ENCODE peak calls at places on chromosomes 16 and 17, in four cellular contexts. D is PC-3, N is neural progenitor cell, S is MM.1S. U is an unnamed sample. For H3F3A, the result is how much of the 10 kb centered on the place peaks cover.

GRCh38 chr17:67278363-67278762 is 33.4 kb upstream of the HELZ start:
- DNase-seq in D (no peak), N (no peak), S (no peak), U (no peak)

GRCh38 chr16:86714166-86714565 is 135.8 kb downstream of the FOXL1 start:
- DNase-seq in N (peak), S (no peak), D (peak), U (peak)

GRCh38 chr16:46857261-46857962 is 26.4 kb upstream of the C16orf87 start:
- DNase-seq in N (peak), S (peak), D (peak), U (peak)

GRCh38 chr16:24428751-24429150 is 110.6 kb upstream of the RBBP6 start:
- DNase-seq in D (no peak), S (no peak), N (no peak), U (no peak)

GRCh38 chr17:69192754-69193153 is 35.9 kb downstream of the ABCA10 start:
- DNase-seq in S (no peak), N (no peak), D (no peak), U (no peak)

GRCh38 chr16:56888806-56889205 is 23.8 kb downstream of the SLC12A3 start:
- DNase-seq in S (peak), N (no peak), D (no peak), U (no peak)

GRCh38 chr17:70661342-70662222 is 492.2 kb downstream of the KCNJ2 start:
- DNase-seq in S (no peak), D (peak), N (no peak), U (peak)

GRCh38 chr16:82848013-82848412 is 221.2 kb downstream of the CDH13 start:
- DNase-seq in N (no peak), D (no peak), S (no peak), U (no peak)

GRCh38 chr16:87844374-87844733 is 25.0 kb downstream of the SLC7A5 start:
- DNase-seq in D (no peak), N (peak), S (no peak), U (no peak)

GRCh38 chr16:75497558-75497957 is 2.3 kb upstream of the CHST6 start:
- DNase-seq in D (no peak), N (no peak), S (no peak), U (peak)

GRCh38 chr17:8630227-8630801 is at the start of gene MYH10:
- DNase-seq in S (peak), N (no peak), D (no peak), U (no peak)

GRCh38 chr16:86660623-86661022 is 82.3 kb downstream of the FOXL1 start:
- DNase-seq in N (no peak), S (no peak), D (no peak), U (no peak)

GRCh38 chr16:49532243-49532870 is 158.8 kb downstream of the C16orf78 start:
- DNase-seq in S (no peak), N (peak), D (no peak), U (no peak)

GRCh38 chr16:68244903-68245853 is at the start of gene PLA2G15:
- DNase-seq in S (peak), N (peak), D (peak), U (peak)

GRCh38 chr16:86604436-86605220 is 26.3 kb downstream of the FOXL1 start:
- DNase-seq in D (no peak), N (no peak), S (peak), U (no peak)

GRCh38 chr17:43416998-43417891 is 18.5 kb downstream of the ARL4D start:
- DNase-seq in N (no peak), S (no peak), D (peak), U (peak)

GRCh38 chr16:72991211-72991610 is 56.7 kb downstream of the ZFHX3 start:
- DNase-seq in D (peak), N (no peak), S (no peak), U (peak)

GRCh38 chr17:83096401-83097220 is 17.2 kb downstream of the METRNL start:
- DNase-seq in N (no peak), S (no peak), D (peak), U (no peak)

GRCh38 chr16:9323170-9323569 is 231.7 kb downstream of the HAPSTR1 start:
- DNase-seq in S (no peak), N (no peak), D (no peak), U (no peak)

GRCh38 chr17:58513391-58513912 is 986 bp downstream of the MTMR4 start:
- DNase-seq in S (no peak), N (peak), D (no peak), U (no peak)

GRCh38 chr16:27088216-27088615 is 21.5 kb downstream of the C16orf82 start:
- DNase-seq in N (no peak), S (no peak), D (no peak), U (no peak)

GRCh38 chr17:49194297-49194607 is 16.1 kb downstream of the GNGT2 start:
- DNase-seq in S (no peak), N (no peak), D (no peak), U (no peak)
- H3K9ac ChIP-seq in S (no peak), N (no peak), D (no peak), U (no peak)

GRCh38 chr17:76074390-76075363 is at the start of gene GALR2:
- DNase-seq in N (peak), S (no peak), D (no peak), U (no peak)
- TF ChIP-seq EZH2 in N (peak), S (no peak), D (peak), U (peak)

GRCh38 chr17:50660042-50660886 is 25.6 kb downstream of the ABCC3 start:
- DNase-seq in N (no peak), S (no peak), D (peak), U (peak)
- H3F3A ChIP-seq in N (under half), S (under half), D (under half), U (under half)

GRCh38 chr17:33322063-33322462 is 29.0 kb upstream of the ASIC2 start:
- DNase-seq in N (no peak), D (no peak), S (no peak), U (peak)
- H3K9ac ChIP-seq in N (no peak), D (no peak), S (no peak), U (no peak)

GRCh38 chr17:78313735-78314648 is 45.9 kb downstream of the SOCS3 start:
- DNase-seq in S (peak), D (peak), N (peak), U (peak)
- TF ChIP-seq EZH2 in S (no peak), D (no peak), N (peak), U (no peak)

GRCh38 chr17:48563385-48563838 is 14.7 kb downstream of the HOXB4 start:
- DNase-seq in S (no peak), N (no peak), D (no peak), U (no peak)
- H3F3A ChIP-seq in S (under half), N (under half), D (under half), U (under half)

DNA sequence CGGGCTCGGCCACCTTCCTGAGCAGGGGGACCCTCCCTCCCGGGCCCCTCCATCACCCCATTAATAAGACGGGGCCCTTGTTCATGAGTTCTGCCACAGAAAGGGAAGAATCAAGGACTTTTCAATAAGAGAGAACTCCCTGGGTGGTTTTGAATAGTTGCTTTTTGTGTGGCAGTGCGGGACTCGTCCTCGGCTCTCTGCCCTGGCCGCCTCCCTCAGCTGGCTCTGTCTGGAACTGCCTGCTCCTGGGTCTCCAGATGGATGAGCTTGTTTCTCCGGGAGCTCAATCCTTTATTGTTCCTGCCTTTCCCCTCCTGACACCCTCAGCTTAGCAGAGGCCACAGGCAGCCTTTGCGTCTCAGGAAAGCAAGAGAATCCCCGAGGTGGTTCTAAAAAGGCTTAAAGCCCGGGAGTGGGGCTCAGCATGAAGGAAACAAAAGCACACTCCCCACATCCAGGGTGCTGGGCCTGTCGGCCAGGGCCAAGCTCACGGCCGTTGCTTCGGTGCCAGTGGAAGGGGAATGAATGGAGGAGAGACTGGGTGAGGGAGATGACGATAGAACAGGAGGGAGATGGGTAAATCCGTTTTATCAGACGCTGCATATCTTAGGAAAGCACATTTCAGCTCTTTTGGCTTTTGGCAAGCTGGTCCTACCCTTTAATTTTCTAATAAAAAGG is 60.2 kb downstream of the RAI1 start:
- DNase-seq in D (no peak), S (no peak), N (peak), U (peak)
- H3K9ac ChIP-seq in D (no peak), S (no peak), N (no peak), U (peak)

DNA sequence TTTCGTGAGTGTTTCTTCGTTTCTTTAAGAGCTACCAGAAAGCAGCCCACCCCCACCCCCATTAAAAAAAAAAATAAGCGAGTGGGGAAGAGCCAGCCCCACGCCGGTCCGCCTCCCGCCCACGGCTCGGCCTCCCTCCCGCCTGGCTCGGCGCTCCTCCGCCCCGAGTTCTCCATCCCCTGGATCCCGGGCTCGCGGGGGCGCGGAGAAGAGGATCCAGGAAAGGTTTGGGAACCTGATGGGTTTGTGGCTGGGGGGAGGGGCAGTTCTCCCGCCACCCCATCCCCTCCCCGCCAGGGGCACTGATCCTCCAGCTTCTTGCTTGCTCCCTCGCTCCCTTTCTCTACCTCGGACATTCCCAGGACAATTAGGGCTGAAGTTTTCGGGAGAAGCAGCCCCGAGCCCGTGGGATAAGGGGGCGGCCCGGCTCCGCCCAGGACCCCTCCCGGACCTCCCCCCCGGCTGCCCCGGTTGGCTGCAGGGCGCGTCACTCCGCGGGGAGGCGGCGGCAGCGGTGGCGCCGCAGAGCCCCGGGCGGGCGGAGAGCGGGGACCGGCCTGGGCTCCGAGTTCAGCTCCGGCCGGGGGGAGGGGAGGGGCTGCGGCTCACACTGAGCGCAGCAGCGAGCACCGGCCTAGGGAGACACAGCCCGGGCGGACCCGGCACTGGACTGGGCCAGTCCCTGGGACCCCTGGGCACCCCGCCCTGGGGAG is 1.0 kb upstream of the SALL1 start:
- DNase-seq in D (no peak), S (no peak), N (peak), U (peak)
- TF ChIP-seq EZH2 in D (no peak), S (no peak), N (no peak), U (no peak)

U was measured in GM23248.